ENCODE peak calls at places on chromosomes 3 and 15, in five cellular contexts. One of them, this sample, is unnamed.

GRCh38 chr15:78761020-78761419 is 50.2 kb downstream of the ADAMTS7 start:
- DNase-seq in neuronal stem cell: no peak
- DNase-seq in H9: no peak
- DNase-seq in H1: no peak
- DNase-seq in mesenchymal stem cell: no peak
- DNase-seq in this sample: no peak

GRCh38 chr3:113898892-113899291 is 48.9 kb upstream of the ZDHHC23 start:
- DNase-seq in H1: no peak
- DNase-seq in H9: no peak
- DNase-seq in mesenchymal stem cell: peak
- DNase-seq in neuronal stem cell: no peak
- DNase-seq in this sample: no peak

GRCh38 chr15:82647835-82648256 is 683 bp upstream of the CPEB1 start:
- DNase-seq in neuronal stem cell: no peak
- DNase-seq in H9: peak
- DNase-seq in mesenchymal stem cell: no peak
- DNase-seq in H1: no peak
- DNase-seq in this sample: no peak

GRCh38 chr3:50616003-50616769 is 765 bp upstream of the MAPKAPK3 start:
- DNase-seq in H1: peak
- DNase-seq in H9: peak
- DNase-seq in neuronal stem cell: peak
- DNase-seq in mesenchymal stem cell: peak
- DNase-seq in this sample: peak

GRCh38 chr15:32919749-32920414 is 202.1 kb downstream of the GREM1 start:
- DNase-seq in mesenchymal stem cell: peak
- DNase-seq in H1: no peak
- DNase-seq in neuronal stem cell: no peak
- DNase-seq in H9: no peak
- DNase-seq in this sample: peak

GRCh38 chr15:52005748-52006701 is 13.0 kb upstream of the MAPK6 start:
- DNase-seq in H9: no peak
- DNase-seq in mesenchymal stem cell: peak
- DNase-seq in H1: no peak
- DNase-seq in neuronal stem cell: no peak
- DNase-seq in this sample: no peak

GRCh38 chr3:85304360-85304964 is 345.7 kb downstream of the CADM2 start:
- DNase-seq in mesenchymal stem cell: no peak
- DNase-seq in H9: no peak
- DNase-seq in neuronal stem cell: no peak
- DNase-seq in H1: no peak
- DNase-seq in this sample: no peak

GRCh38 chr3:7962244-7962643 is 539.4 kb upstream of the LMCD1 start:
- DNase-seq in mesenchymal stem cell: no peak
- DNase-seq in neuronal stem cell: no peak
- DNase-seq in H9: no peak
- DNase-seq in H1: no peak
- DNase-seq in this sample: no peak

GRCh38 chr15:78212546-78213424 is 21.6 kb downstream of the ACSBG1 start:
- DNase-seq in mesenchymal stem cell: peak
- DNase-seq in H9: no peak
- DNase-seq in H1: no peak
- DNase-seq in neuronal stem cell: no peak
- DNase-seq in this sample: peak

GRCh38 chr3:96779810-96780209 is 34.6 kb upstream of the EPHA6 start:
- DNase-seq in neuronal stem cell: no peak
- DNase-seq in mesenchymal stem cell: no peak
- DNase-seq in H9: peak
- DNase-seq in H1: no peak
- DNase-seq in this sample: no peak

GRCh38 chr3:134326126-134326525 is 48.1 kb downstream of the AMOTL2 start:
- DNase-seq in mesenchymal stem cell: no peak
- DNase-seq in H9: peak
- DNase-seq in neuronal stem cell: no peak
- DNase-seq in H1: no peak
- DNase-seq in this sample: no peak

GRCh38 chr3:150545419-150546225 is 674 bp downstream of the SERP1 start:
- DNase-seq in H1: no peak
- DNase-seq in H9: no peak
- DNase-seq in mesenchymal stem cell: peak
- DNase-seq in neuronal stem cell: peak
- DNase-seq in this sample: no peak

GRCh38 chr3:176780766-176781165 is 416.5 kb downstream of the TBL1XR1 start:
- DNase-seq in neuronal stem cell: peak
- DNase-seq in H1: no peak
- DNase-seq in mesenchymal stem cell: no peak
- DNase-seq in H9: no peak
- DNase-seq in this sample: no peak

GRCh38 chr3:118984699-118985098 is 49.9 kb downstream of the IGSF11 start:
- DNase-seq in neuronal stem cell: no peak
- DNase-seq in H1: no peak
- DNase-seq in H9: no peak
- DNase-seq in mesenchymal stem cell: no peak
- DNase-seq in this sample: peak

GRCh38 chr3:20107722-20108121 is 67.5 kb downstream of the KAT2B start:
- DNase-seq in neuronal stem cell: no peak
- DNase-seq in mesenchymal stem cell: no peak
- DNase-seq in H1: no peak
- DNase-seq in H9: no peak
- DNase-seq in this sample: no peak

GRCh38 chr15:49286649-49287394 is 116.8 kb downstream of the GALK2 start:
- DNase-seq in H9: no peak
- DNase-seq in mesenchymal stem cell: no peak
- DNase-seq in neuronal stem cell: no peak
- DNase-seq in H1: no peak
- DNase-seq in this sample: no peak

GRCh38 chr3:69364354-69364753 is 21.5 kb downstream of the FRMD4B start:
- DNase-seq in H1: no peak
- DNase-seq in mesenchymal stem cell: peak
- DNase-seq in neuronal stem cell: no peak
- DNase-seq in H9: no peak
- DNase-seq in this sample: peak

GRCh38 chr3:141798455-141798854 is 35.2 kb downstream of the GRK7 start:
- DNase-seq in neuronal stem cell: no peak
- DNase-seq in H9: no peak
- DNase-seq in H1: no peak
- DNase-seq in mesenchymal stem cell: no peak
- DNase-seq in this sample: no peak

GRCh38 chr15:32718082-32718821 is 448 bp downstream of the GREM1 start:
- DNase-seq in neuronal stem cell: peak
- DNase-seq in H1: no peak
- DNase-seq in mesenchymal stem cell: peak
- DNase-seq in H9: peak
- DNase-seq in this sample: no peak

GRCh38 chr3:72961766-72962165 is 34.8 kb upstream of the PPP4R2 start:
- DNase-seq in H1: no peak
- DNase-seq in mesenchymal stem cell: peak
- DNase-seq in neuronal stem cell: no peak
- DNase-seq in H9: no peak
- DNase-seq in this sample: peak

GRCh38 chr15:52464478-52464877 is 64.2 kb downstream of the MYO5A start:
- DNase-seq in neuronal stem cell: no peak
- DNase-seq in H1: no peak
- DNase-seq in mesenchymal stem cell: no peak
- DNase-seq in H9: no peak
- DNase-seq in this sample: no peak

GRCh38 chr3:47096955-47097354 is 67.0 kb downstream of the SETD2 start:
- DNase-seq in mesenchymal stem cell: peak
- DNase-seq in neuronal stem cell: no peak
- DNase-seq in H9: no peak
- DNase-seq in H1: no peak
- DNase-seq in this sample: peak

GRCh38 chr15:68419301-68420175 is 12.4 kb downstream of the ITGA11 start:
- DNase-seq in neuronal stem cell: no peak
- DNase-seq in mesenchymal stem cell: peak
- DNase-seq in H1: no peak
- DNase-seq in H9: peak
- DNase-seq in this sample: no peak

GRCh38 chr3:40505599-40506462 is at the start of gene ZNF620:
- DNase-seq in H1: peak
- DNase-seq in mesenchymal stem cell: peak
- DNase-seq in neuronal stem cell: peak
- DNase-seq in H9: peak
- DNase-seq in this sample: peak

GRCh38 chr3:194133661-194134230 is 2.2 kb upstream of the HES1 start:
- DNase-seq in H9: peak
- DNase-seq in neuronal stem cell: peak
- DNase-seq in H1: no peak
- DNase-seq in mesenchymal stem cell: peak
- DNase-seq in this sample: peak

GRCh38 chr3:183148056-183148455 is 14.5 kb downstream of the LAMP3 start:
- DNase-seq in H9: no peak
- DNase-seq in mesenchymal stem cell: peak
- DNase-seq in neuronal stem cell: no peak
- DNase-seq in H1: no peak
- DNase-seq in this sample: no peak

GRCh38 chr3:133964547-133964946 is 65.2 kb downstream of the SLCO2A1 start:
- DNase-seq in mesenchymal stem cell: no peak
- DNase-seq in neuronal stem cell: no peak
- DNase-seq in H9: no peak
- DNase-seq in H1: no peak
- DNase-seq in this sample: peak

GRCh38 chr3:28576590-28577220 is 228.1 kb upstream of the AZI2 start:
- DNase-seq in H1: no peak
- DNase-seq in neuronal stem cell: peak
- DNase-seq in H9: peak
- DNase-seq in mesenchymal stem cell: no peak
- DNase-seq in this sample: no peak

GRCh38 chr3:65664436-65664835 is 374.3 kb downstream of the MAGI1 start:
- DNase-seq in neuronal stem cell: no peak
- DNase-seq in H1: no peak
- DNase-seq in H9: no peak
- DNase-seq in mesenchymal stem cell: no peak
- DNase-seq in this sample: no peak

GRCh38 chr3:51535146-51536019 is 3.1 kb upstream of the RAD54L2 start:
- DNase-seq in mesenchymal stem cell: no peak
- DNase-seq in neuronal stem cell: no peak
- DNase-seq in H1: no peak
- DNase-seq in H9: no peak
- DNase-seq in this sample: peak

GRCh38 chr15:38871638-38872037 is 307.0 kb upstream of the RASGRP1 start:
- DNase-seq in H9: no peak
- DNase-seq in mesenchymal stem cell: no peak
- DNase-seq in neuronal stem cell: no peak
- DNase-seq in H1: no peak
- DNase-seq in this sample: no peak
- H2BK12ac ChIP-seq in H9: no peak
- H2BK12ac ChIP-seq in mesenchymal stem cell: no peak
- H2BK12ac ChIP-seq in neuronal stem cell: no peak
- H2BK12ac ChIP-seq in H1: no peak
- H2BK12ac ChIP-seq in this sample: no peak

DNA sequence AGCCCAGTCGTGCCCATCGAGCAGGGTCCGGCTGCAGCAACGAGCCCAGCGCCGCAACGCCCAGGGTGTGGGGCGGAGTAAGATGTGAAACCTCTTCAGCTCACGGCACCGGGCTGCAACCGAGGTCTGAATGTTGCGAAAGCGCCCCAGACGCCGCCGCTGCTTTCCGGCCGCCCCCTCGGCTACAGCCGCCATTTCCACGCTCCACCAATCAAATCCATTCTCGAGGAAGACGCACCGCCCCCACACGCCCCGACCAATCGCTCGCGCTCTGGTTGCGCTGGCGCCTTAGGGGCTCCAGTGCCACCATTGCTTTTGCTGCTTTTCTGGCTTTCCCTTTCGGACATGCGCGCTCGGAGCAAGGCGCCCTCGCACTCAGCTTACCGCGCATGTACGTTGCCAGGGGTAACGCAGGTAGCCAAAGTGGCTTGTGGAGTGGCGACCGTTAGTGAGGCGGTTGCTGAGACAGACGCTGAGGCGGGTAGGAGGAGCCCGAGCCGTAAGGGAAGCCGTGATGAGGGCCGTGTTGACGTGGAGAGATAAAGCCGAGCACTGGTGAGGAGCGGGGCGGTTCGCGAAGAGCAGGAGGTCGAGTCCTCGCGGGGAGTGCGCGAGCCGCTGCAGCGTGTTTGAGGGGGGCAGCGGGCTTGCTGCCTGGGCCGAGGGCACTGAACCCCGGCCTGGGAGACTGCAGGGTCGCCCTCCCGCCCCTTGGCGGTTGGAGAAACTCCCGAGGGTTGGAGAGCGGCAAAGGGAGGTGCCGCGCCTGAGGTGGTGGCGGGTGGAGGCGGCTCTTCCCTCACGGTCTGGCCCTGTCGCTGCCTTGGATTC is at the start of the genes IFT122 and MBD4:
- DNase-seq in H9: peak
- DNase-seq in neuronal stem cell: peak
- DNase-seq in H1: peak
- DNase-seq in mesenchymal stem cell: peak
- DNase-seq in this sample: peak
- H2AK5ac ChIP-seq in H9: no peak
- H2AK5ac ChIP-seq in neuronal stem cell: peak
- H2AK5ac ChIP-seq in H1: no peak
- H2AK5ac ChIP-seq in mesenchymal stem cell: no peak
- H2AK5ac ChIP-seq in this sample: peak

GRCh38 chr3:82707035-82707434 is 945.6 kb upstream of the GBE1 start:
- DNase-seq in H1: no peak
- DNase-seq in neuronal stem cell: no peak
- DNase-seq in mesenchymal stem cell: no peak
- DNase-seq in H9: peak
- DNase-seq in this sample: no peak
- H2BK12ac ChIP-seq in H1: no peak
- H2BK12ac ChIP-seq in neuronal stem cell: no peak
- H2BK12ac ChIP-seq in mesenchymal stem cell: no peak
- H2BK12ac ChIP-seq in H9: no peak
- H2BK12ac ChIP-seq in this sample: no peak

GRCh38 chr3:42308651-42309050 is 42.7 kb upstream of the CCK start:
- DNase-seq in neuronal stem cell: no peak
- DNase-seq in H9: no peak
- DNase-seq in H1: no peak
- DNase-seq in mesenchymal stem cell: no peak
- DNase-seq in this sample: no peak

GRCh38 chr3:42300778-42301177 is 34.8 kb upstream of the CCK start:
- DNase-seq in H1: no peak
- DNase-seq in H9: no peak
- DNase-seq in neuronal stem cell: no peak
- DNase-seq in mesenchymal stem cell: no peak
- DNase-seq in this sample: no peak

GRCh38 chr3:42301446-42302175 is 35.6 kb upstream of the CCK start:
- DNase-seq in H9: no peak
- DNase-seq in neuronal stem cell: no peak
- DNase-seq in mesenchymal stem cell: no peak
- DNase-seq in H1: no peak
- DNase-seq in this sample: no peak

GRCh38 chr3:42302924-42303634 is 37.1 kb upstream of the CCK start:
- DNase-seq in mesenchymal stem cell: no peak
- DNase-seq in H1: no peak
- DNase-seq in neuronal stem cell: no peak
- DNase-seq in H9: no peak
- DNase-seq in this sample: no peak

DNA sequence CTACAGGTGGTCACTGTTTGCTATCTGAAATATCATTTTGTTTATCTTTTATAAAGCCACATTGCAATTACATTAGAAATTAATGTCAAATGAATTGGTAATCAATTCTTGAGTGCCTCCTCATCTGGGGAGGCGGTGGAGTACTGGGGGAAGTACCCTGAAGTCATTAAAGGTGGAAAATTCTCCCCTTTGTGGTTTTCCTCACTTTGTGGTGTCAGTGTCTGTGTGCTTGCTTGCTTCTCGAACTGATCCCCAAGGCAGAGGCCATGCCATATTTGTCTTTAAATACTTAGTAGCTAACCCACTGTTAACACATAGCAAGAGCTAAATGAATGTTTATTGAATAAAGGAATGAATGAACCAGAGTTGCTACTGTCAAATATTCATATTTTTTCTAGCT is 40.5 kb upstream of the CCK start:
- DNase-seq in H9: no peak
- DNase-seq in neuronal stem cell: no peak
- DNase-seq in mesenchymal stem cell: no peak
- DNase-seq in H1: no peak
- DNase-seq in this sample: no peak
- H2AK5ac ChIP-seq in H9: no peak
- H2AK5ac ChIP-seq in neuronal stem cell: no peak
- H2AK5ac ChIP-seq in mesenchymal stem cell: no peak
- H2AK5ac ChIP-seq in H1: no peak
- H2AK5ac ChIP-seq in this sample: no peak

This sample was measured in trophoblast cell.